ENCODE peak calls at places on chromosomes 12 and 14, in four cellular contexts. O, S, L and B are unnamed samples.
A peak's percentile ranks its signal among the peaks of the same experiment; 100 is the strongest.

GRCh38 chr14:55057919-55058318 is 6.5 kb downstream of the MAPK1IP1L start:
- DNase-seq in O (no peak), S (no peak), L (no peak), B (no peak)

GRCh38 chr12:96452271-96452922 is 37.0 kb upstream of the CFAP54 start:
- DNase-seq in O (no peak), S (no peak), L (no peak), B (no peak)

GRCh38 chr14:63544641-63545234 is 1.6 kb upstream of the PPP2R5E start:
- DNase-seq in O (no peak), S (peak; percentile 6), L (no peak), B (no peak)

GRCh38 chr14:100062602-100063001 is 2.6 kb upstream of the EVL start:
- DNase-seq in O (no peak), S (no peak), L (no peak), B (no peak)

GRCh38 chr14:52069617-52070431 is 965 bp upstream of the NID2 start:
- DNase-seq in O (no peak), S (no peak), L (no peak), B (no peak)

GRCh38 chr14:35402323-35403084 is 2.0 kb downstream of the NFKBIA start:
- DNase-seq in O (peak; percentile 77), S (no peak), L (no peak), B (no peak)

GRCh38 chr12:106051853-106052531 is 86.8 kb downstream of the NUAK1 start:
- DNase-seq in O (no peak), S (no peak), L (no peak), B (no peak)

GRCh38 chr14:105492966-105493871 is 2.2 kb downstream of the TEDC1 start:
- DNase-seq in O (peak; percentile 53), S (no peak), L (no peak), B (no peak)

GRCh38 chr14:85590784-85591183 is 60.8 kb downstream of the FLRT2 start:
- DNase-seq in O (no peak), S (no peak), L (no peak), B (no peak)

GRCh38 chr12:107025691-107026090 is 38.7 kb upstream of the MTERF2 start:
- DNase-seq in O (no peak), S (no peak), L (no peak), B (no peak)

GRCh38 chr12:76186507-76186906 is 102.0 kb upstream of the NAP1L1 start:
- DNase-seq in O (no peak), S (no peak), L (no peak), B (no peak)

GRCh38 chr12:45994736-45995135 is 4.4 kb upstream of the SCAF11 start:
- DNase-seq in O (no peak), S (no peak), L (no peak), B (no peak)

GRCh38 chr12:45730842-45731336 is 1.4 kb downstream of the ARID2 start:
- DNase-seq in O (no peak), S (no peak), L (no peak), B (no peak)

GRCh38 chr12:47949441-47950341 is 13.7 kb upstream of the TMEM106C start:
- DNase-seq in O (peak; percentile 88), S (peak; percentile 48), L (peak; percentile 79), B (peak; percentile 9)

GRCh38 chr14:75977544-75977943 is 4.3 kb downstream of the TGFB3 start:
- DNase-seq in O (no peak), S (no peak), L (no peak), B (no peak)

GRCh38 chr14:45149602-45150001 is 13.9 kb downstream of the FANCM start:
- DNase-seq in O (no peak), S (no peak), L (no peak), B (no peak)

GRCh38 chr14:35163384-35163783 is 41.0 kb downstream of the PRORP start:
- DNase-seq in O (no peak), S (no peak), L (no peak), B (no peak)